ENCODE peak calls at places on chromosome 15, in seven cellular contexts. Q is body of pancreas, H is ovary, W is IMR-90, M is transverse colon, R is tibial nerve, L is A549. U is an unnamed sample. For H3K9me3, the result is how much of the 10 kb centered on the place peaks cover.

GRCh38 chr15:98649996-98650870 is 1.9 kb downstream of the IGF1R start:
- DNase-seq in Q (peak), H (peak), W (peak), M (peak), R (peak), L (peak), U (peak)

GRCh38 chr15:94856267-94856854 is 625.0 kb downstream of the MCTP2 start:
- DNase-seq in Q (no peak), H (no peak), W (no peak), M (no peak), R (no peak), L (no peak), U (no peak)

GRCh38 chr15:63083541-63083940 is 38.1 kb upstream of the LACTB start:
- DNase-seq in Q (no peak), H (no peak), W (no peak), M (no peak), R (no peak), L (no peak), U (no peak)

GRCh38 chr15:38843736-38844590 is 279.3 kb upstream of the RASGRP1 start:
- DNase-seq in Q (no peak), H (no peak), W (peak), M (no peak), R (no peak), L (no peak), U (no peak)

GRCh38 chr15:23570466-23570865 is 5.0 kb downstream of the MKRN3 start:
- DNase-seq in Q (peak), H (no peak), W (no peak), M (no peak), R (no peak), L (peak), U (no peak)

GRCh38 chr15:69319384-69320375 is 21.0 kb downstream of the PAQR5 start:
- DNase-seq in Q (no peak), H (no peak), W (no peak), M (no peak), R (no peak), L (no peak), U (no peak)

GRCh38 chr15:101013151-101013550 is 94.0 kb downstream of the LRRK1 start:
- DNase-seq in Q (no peak), H (no peak), W (no peak), M (peak), R (peak), L (no peak), U (no peak)

GRCh38 chr15:51111061-51111460 is 16.4 kb upstream of the TNFAIP8L3 start:
- DNase-seq in Q (no peak), H (no peak), W (peak), M (no peak), R (no peak), L (no peak), U (no peak)

GRCh38 chr15:65790692-65791334 is 1.3 kb downstream of the DENND4A start:
- DNase-seq in Q (no peak), H (peak), W (peak), M (no peak), R (no peak), L (peak), U (no peak)

GRCh38 chr15:82649226-82649999 is 2.2 kb upstream of the CPEB1 start:
- DNase-seq in Q (no peak), H (no peak), W (no peak), M (no peak), R (no peak), L (no peak), U (no peak)

GRCh38 chr15:70050970-70051369 is 46.7 kb downstream of the TLE3 start:
- DNase-seq in Q (no peak), H (no peak), W (no peak), M (no peak), R (no peak), L (no peak), U (no peak)

GRCh38 chr15:57565326-57565725 is 26.4 kb upstream of the MYZAP start:
- DNase-seq in Q (no peak), H (peak), W (peak), M (peak), R (no peak), L (peak), U (no peak)

GRCh38 chr15:78365931-78366330 is 25.8 kb downstream of the CRABP1 start:
- DNase-seq in Q (no peak), H (no peak), W (no peak), M (peak), R (no peak), L (no peak), U (no peak)

GRCh38 chr15:73633991-73634495 is 854 bp upstream of the NPTN start:
- DNase-seq in Q (no peak), H (no peak), W (peak), M (no peak), R (no peak), L (peak), U (no peak)

GRCh38 chr15:75123395-75123794 is 78.3 kb upstream of the C15orf39 start:
- DNase-seq in Q (no peak), H (no peak), W (peak), M (no peak), R (no peak), L (peak), U (no peak)

GRCh38 chr15:40428183-40428582 is 12.6 kb upstream of the BAHD1 start:
- DNase-seq in Q (no peak), H (no peak), W (no peak), M (no peak), R (no peak), L (no peak), U (no peak)

GRCh38 chr15:62108411-62108810 is 41.6 kb downstream of the C2CD4A start:
- DNase-seq in Q (no peak), H (no peak), W (no peak), M (no peak), R (no peak), L (no peak), U (no peak)

GRCh38 chr15:83919319-83919830 is 265.5 kb downstream of the ADAMTSL3 start:
- DNase-seq in Q (no peak), H (no peak), W (no peak), M (no peak), R (no peak), L (no peak), U (no peak)

GRCh38 chr15:92709064-92709463 is 53.5 kb upstream of the FAM174B start:
- DNase-seq in Q (no peak), H (no peak), W (no peak), M (no peak), R (no peak), L (no peak), U (peak)

GRCh38 chr15:25242166-25242879 is 196.5 kb downstream of the UBE3A start:
- DNase-seq in Q (no peak), H (no peak), W (no peak), M (no peak), R (no peak), L (no peak), U (no peak)

GRCh38 chr15:25238716-25239470 is 199.9 kb downstream of the UBE3A start:
- DNase-seq in Q (no peak), H (no peak), W (no peak), M (no peak), R (no peak), L (no peak), U (no peak)

GRCh38 chr15:25241241-25241801 is 197.5 kb downstream of the UBE3A start:
- DNase-seq in Q (no peak), H (peak), W (no peak), M (no peak), R (no peak), L (no peak), U (no peak)

GRCh38 chr15:25239471-25240345 is 199.1 kb downstream of the UBE3A start:
- DNase-seq in Q (no peak), H (no peak), W (no peak), M (no peak), R (no peak), L (no peak), U (no peak)

GRCh38 chr15:25240461-25241021 is 198.3 kb downstream of the UBE3A start:
- DNase-seq in Q (no peak), H (no peak), W (no peak), M (no peak), R (no peak), L (no peak), U (no peak)
- H3K9me3 ChIP-seq in Q (under half), H (under half), W (half or more), M (under half), R (under half), L (under half), U (under half)

DNA sequence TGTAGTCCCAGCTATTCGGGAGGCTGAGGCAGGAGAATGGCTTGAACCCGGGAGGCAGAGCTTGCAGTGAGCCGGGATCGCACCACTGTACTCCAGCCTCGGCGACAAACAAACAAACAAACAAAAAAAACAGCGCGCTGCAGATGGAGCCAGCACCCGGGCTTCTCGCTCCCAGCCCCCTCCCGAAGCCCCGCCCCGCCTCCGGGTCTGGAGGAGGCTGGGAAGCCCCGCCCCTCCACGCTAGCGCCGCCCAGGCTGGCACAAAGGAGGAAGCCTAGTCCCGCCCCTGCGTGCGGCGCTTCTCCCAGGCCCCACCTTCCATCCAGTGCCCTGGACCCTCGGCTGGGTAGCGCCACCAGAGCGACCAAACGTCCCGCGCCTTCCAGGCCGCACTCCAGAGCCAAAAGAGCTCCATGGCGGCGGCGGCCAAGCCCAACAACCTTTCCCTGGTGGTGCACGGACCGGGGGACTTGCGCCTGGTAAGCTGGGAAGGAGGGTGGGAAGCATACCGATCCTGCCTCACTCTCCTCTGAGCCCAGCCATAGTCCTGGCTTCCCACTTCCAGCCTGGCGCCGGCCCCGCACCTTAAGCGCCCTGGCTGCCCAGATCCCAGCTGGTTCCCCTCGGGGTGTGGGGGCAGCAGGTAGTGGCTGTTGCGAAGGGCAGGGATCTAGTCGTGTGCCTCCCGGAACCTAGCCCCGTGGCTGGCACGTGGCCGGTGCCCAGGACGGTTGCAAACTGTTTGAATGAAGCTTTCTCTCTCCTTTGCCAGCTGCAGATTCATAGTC is at the start of gene SORD:
- DNase-seq in Q (peak), H (peak), W (peak), M (peak), R (peak), L (peak), U (peak)
- TF ChIP-seq POLR2A in Q (peak), H (no peak), W (no peak), M (no peak), R (no peak), L (peak), U (peak)

DNA sequence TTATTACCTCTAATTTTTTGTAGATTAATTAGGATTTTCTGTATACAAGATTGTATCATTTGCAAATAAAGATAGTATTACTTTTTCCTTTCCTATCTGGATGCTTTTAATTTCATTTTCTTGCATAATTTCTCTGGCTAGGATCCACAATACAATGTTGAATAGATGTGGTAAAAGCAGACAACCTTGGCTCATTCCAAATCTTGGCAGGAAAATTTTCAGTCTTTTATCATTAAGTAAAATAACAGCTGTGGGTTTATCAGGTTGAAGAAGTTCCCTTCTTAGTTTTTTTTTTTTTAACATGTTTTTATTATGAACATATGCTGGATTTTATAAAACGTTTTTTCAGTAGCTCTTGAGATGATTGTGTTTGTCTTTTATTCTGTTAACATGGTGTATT is 422.6 kb downstream of the AGBL1 start:
- DNase-seq in Q (no peak), H (no peak), W (no peak), M (no peak), R (no peak), L (no peak), U (no peak)
- H3K9me3 ChIP-seq in Q (under half), H (under half), W (under half), M (under half), R (under half), L (under half), U (under half)

GRCh38 chr15:81000626-81001179 is at the start of gene TLNRD1:
- DNase-seq in Q (peak), H (peak), W (peak), M (peak), R (peak), L (peak), U (peak)

GRCh38 chr15:81000144-81000625 is 538 bp upstream of the TLNRD1 start:
- DNase-seq in Q (peak), H (no peak), W (no peak), M (no peak), R (no peak), L (peak), U (no peak)

GRCh38 chr15:81001180-81002003 is 669 bp downstream of the TLNRD1 start:
- DNase-seq in Q (peak), H (peak), W (peak), M (peak), R (peak), L (peak), U (peak)

GRCh38 chr15:80998252-80998651 is 2.5 kb upstream of the TLNRD1 start:
- DNase-seq in Q (no peak), H (no peak), W (no peak), M (no peak), R (no peak), L (no peak), U (no peak)

DNA sequence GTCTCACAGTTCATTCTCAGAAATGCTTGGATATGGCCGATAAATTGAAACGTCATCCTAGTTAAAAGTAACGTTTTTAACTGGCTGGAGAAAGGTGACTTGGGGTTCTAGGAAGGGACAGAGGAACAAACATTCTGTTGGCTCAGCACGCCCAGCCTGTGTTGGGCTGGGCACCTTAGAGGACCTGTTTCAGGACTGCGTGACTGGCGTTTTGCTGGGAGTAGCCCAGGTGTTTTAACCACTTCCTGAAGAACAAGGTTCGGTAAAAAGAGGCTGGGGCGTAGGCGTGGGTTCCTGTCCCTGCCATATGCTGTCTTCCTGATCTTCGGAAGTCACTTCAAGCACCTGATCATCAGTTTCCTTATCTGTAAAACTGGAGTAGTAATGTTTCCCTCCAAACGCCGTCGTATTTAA is 1.1 kb upstream of the TLNRD1 start:
- DNase-seq in Q (peak), H (no peak), W (no peak), M (peak), R (no peak), L (no peak), U (peak)
- TF ChIP-seq POLR2A in Q (peak), H (no peak), W (no peak), M (peak), R (no peak), L (no peak), U (no peak)

U was measured in prostate gland.